ENCODE peak calls at places on chromosomes 1 and 21, in six cellular contexts. One of them, this sample, is unnamed. For H3K9me3, the result is how much of the 10 kb centered on the place peaks cover.

GRCh38 chr1:69613414-69613813 is 45.7 kb downstream of the LRRC7 start:
- DNase-seq in uterus: no peak
- DNase-seq in IMR-90: no peak
- DNase-seq in OCI-LY7: no peak
- DNase-seq in Panc1: no peak
- DNase-seq in A673: no peak
- DNase-seq in this sample: no peak

GRCh38 chr21:31268090-31268489 is 76.0 kb downstream of the TIAM1 start:
- DNase-seq in IMR-90: no peak
- DNase-seq in uterus: no peak
- DNase-seq in OCI-LY7: no peak
- DNase-seq in Panc1: no peak
- DNase-seq in A673: no peak
- DNase-seq in this sample: no peak

GRCh38 chr1:99004270-99005141 is at the start of gene PLPPR5:
- DNase-seq in uterus: no peak
- DNase-seq in A673: peak
- DNase-seq in Panc1: no peak
- DNase-seq in IMR-90: peak
- DNase-seq in OCI-LY7: no peak
- DNase-seq in this sample: peak

GRCh38 chr1:243394610-243395490 is 139.0 kb downstream of the SDCCAG8 start:
- DNase-seq in uterus: no peak
- DNase-seq in OCI-LY7: no peak
- DNase-seq in A673: no peak
- DNase-seq in IMR-90: no peak
- DNase-seq in Panc1: no peak
- DNase-seq in this sample: no peak

GRCh38 chr21:36396314-36396713 is 11.1 kb downstream of the CHAF1B start:
- DNase-seq in IMR-90: no peak
- DNase-seq in OCI-LY7: no peak
- DNase-seq in uterus: no peak
- DNase-seq in Panc1: no peak
- DNase-seq in A673: no peak
- DNase-seq in this sample: no peak

GRCh38 chr1:46131727-46132528 is 501 bp downstream of the PIK3R3 start:
- DNase-seq in OCI-LY7: peak
- DNase-seq in IMR-90: peak
- DNase-seq in Panc1: no peak
- DNase-seq in uterus: no peak
- DNase-seq in A673: peak
- DNase-seq in this sample: peak

GRCh38 chr1:84967666-84968065 is 29.2 kb downstream of the MCOLN2 start:
- DNase-seq in IMR-90: no peak
- DNase-seq in Panc1: no peak
- DNase-seq in uterus: no peak
- DNase-seq in A673: no peak
- DNase-seq in OCI-LY7: no peak
- DNase-seq in this sample: no peak

GRCh38 chr1:193338194-193338593 is 151.8 kb upstream of the B3GALT2 start:
- DNase-seq in Panc1: no peak
- DNase-seq in OCI-LY7: no peak
- DNase-seq in A673: no peak
- DNase-seq in IMR-90: peak
- DNase-seq in uterus: no peak
- DNase-seq in this sample: no peak

GRCh38 chr1:184854456-184855180 is 100.0 kb upstream of the EDEM3 start:
- DNase-seq in IMR-90: peak
- DNase-seq in OCI-LY7: no peak
- DNase-seq in uterus: no peak
- DNase-seq in Panc1: no peak
- DNase-seq in A673: no peak
- DNase-seq in this sample: no peak

GRCh38 chr1:169288011-169288414 is 79.6 kb downstream of the NME7 start:
- DNase-seq in OCI-LY7: no peak
- DNase-seq in IMR-90: peak
- DNase-seq in Panc1: no peak
- DNase-seq in A673: peak
- DNase-seq in uterus: no peak
- DNase-seq in this sample: no peak

GRCh38 chr21:32335601-32336575 is 37.2 kb downstream of the MRAP start:
- DNase-seq in OCI-LY7: no peak
- DNase-seq in uterus: no peak
- DNase-seq in A673: no peak
- DNase-seq in IMR-90: peak
- DNase-seq in Panc1: no peak
- DNase-seq in this sample: no peak

GRCh38 chr1:32892368-32893197 is 6.3 kb downstream of the HPCA start:
- DNase-seq in uterus: no peak
- DNase-seq in A673: peak
- DNase-seq in OCI-LY7: peak
- DNase-seq in Panc1: no peak
- DNase-seq in IMR-90: no peak
- DNase-seq in this sample: no peak

GRCh38 chr1:222306512-222306911 is 241.4 kb downstream of the HHIPL2 start:
- DNase-seq in uterus: no peak
- DNase-seq in A673: no peak
- DNase-seq in Panc1: no peak
- DNase-seq in IMR-90: no peak
- DNase-seq in OCI-LY7: no peak
- DNase-seq in this sample: no peak

GRCh38 chr1:222301653-222302052 is 246.3 kb downstream of the HHIPL2 start:
- DNase-seq in IMR-90: peak
- DNase-seq in Panc1: no peak
- DNase-seq in OCI-LY7: no peak
- DNase-seq in A673: no peak
- DNase-seq in uterus: no peak
- DNase-seq in this sample: no peak

GRCh38 chr1:222306011-222306410 is 241.9 kb downstream of the HHIPL2 start:
- DNase-seq in A673: no peak
- DNase-seq in uterus: no peak
- DNase-seq in Panc1: no peak
- DNase-seq in OCI-LY7: no peak
- DNase-seq in IMR-90: no peak
- DNase-seq in this sample: no peak

GRCh38 chr1:222310830-222311229 is 237.1 kb downstream of the HHIPL2 start:
- DNase-seq in IMR-90: no peak
- DNase-seq in Panc1: no peak
- DNase-seq in OCI-LY7: no peak
- DNase-seq in uterus: no peak
- DNase-seq in A673: no peak
- DNase-seq in this sample: no peak

DNA sequence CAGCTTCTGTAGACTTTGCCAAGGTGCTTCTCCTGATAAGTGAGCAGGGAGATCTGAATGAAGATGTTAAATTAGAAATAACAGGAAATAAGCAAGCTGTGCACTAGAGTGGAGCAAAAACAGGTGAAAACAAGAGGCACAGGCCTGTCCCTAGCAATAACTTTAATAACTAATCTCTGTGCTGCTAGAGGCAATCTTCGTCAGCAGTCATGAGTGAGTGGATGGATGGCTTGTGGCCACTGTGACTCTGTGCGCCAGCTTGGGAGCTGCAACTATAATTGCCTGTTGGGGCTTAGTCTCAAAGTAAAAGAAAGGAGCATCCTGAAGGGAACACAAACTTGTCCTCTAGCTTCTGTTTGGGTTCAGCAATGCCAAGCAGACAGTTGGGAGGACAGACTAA is 240.3 kb downstream of the HHIPL2 start:
- DNase-seq in A673: no peak
- DNase-seq in Panc1: no peak
- DNase-seq in IMR-90: no peak
- DNase-seq in OCI-LY7: no peak
- DNase-seq in uterus: no peak
- DNase-seq in this sample: no peak
- TF ChIP-seq CTCF in A673: no peak
- TF ChIP-seq CTCF in Panc1: no peak
- TF ChIP-seq CTCF in IMR-90: no peak
- TF ChIP-seq CTCF in OCI-LY7: no peak
- TF ChIP-seq CTCF in uterus: no peak
- TF ChIP-seq CTCF in this sample: no peak

GRCh38 chr1:47828965-47829364 is 168.2 kb downstream of the TRABD2B start:
- DNase-seq in uterus: no peak
- DNase-seq in OCI-LY7: no peak
- DNase-seq in Panc1: no peak
- DNase-seq in IMR-90: no peak
- DNase-seq in A673: no peak
- DNase-seq in this sample: no peak
- H3K27ac ChIP-seq in uterus: no peak
- H3K27ac ChIP-seq in OCI-LY7: no peak
- H3K27ac ChIP-seq in Panc1: no peak
- H3K27ac ChIP-seq in IMR-90: no peak
- H3K27ac ChIP-seq in A673: no peak
- H3K27ac ChIP-seq in this sample: no peak

DNA sequence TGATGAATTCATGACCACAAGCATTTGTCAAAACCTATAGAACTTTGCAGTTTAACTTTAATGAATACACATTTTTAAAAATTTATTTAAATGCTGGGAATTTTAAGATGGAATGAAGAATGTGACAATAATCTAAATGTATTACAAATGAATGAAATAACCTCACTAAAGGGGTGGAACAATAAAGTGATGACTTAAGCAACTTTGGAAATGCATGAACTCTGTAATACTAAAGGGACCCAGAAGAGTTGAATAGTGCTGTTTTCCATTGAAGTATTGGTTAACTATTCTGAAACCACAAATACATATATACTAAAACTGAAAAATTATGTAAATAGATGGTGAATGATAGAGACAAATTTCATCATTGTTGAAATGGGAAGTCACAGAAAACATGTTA is 1395.1 kb downstream of the NCAM2 start:
- DNase-seq in Panc1: no peak
- DNase-seq in uterus: no peak
- DNase-seq in IMR-90: no peak
- DNase-seq in A673: no peak
- DNase-seq in OCI-LY7: no peak
- DNase-seq in this sample: no peak
- H3K9me3 ChIP-seq in Panc1: under half
- H3K9me3 ChIP-seq in uterus: under half
- H3K9me3 ChIP-seq in IMR-90: under half
- H3K9me3 ChIP-seq in A673: under half
- H3K9me3 ChIP-seq in OCI-LY7: under half
- H3K9me3 ChIP-seq in this sample: under half

DNA sequence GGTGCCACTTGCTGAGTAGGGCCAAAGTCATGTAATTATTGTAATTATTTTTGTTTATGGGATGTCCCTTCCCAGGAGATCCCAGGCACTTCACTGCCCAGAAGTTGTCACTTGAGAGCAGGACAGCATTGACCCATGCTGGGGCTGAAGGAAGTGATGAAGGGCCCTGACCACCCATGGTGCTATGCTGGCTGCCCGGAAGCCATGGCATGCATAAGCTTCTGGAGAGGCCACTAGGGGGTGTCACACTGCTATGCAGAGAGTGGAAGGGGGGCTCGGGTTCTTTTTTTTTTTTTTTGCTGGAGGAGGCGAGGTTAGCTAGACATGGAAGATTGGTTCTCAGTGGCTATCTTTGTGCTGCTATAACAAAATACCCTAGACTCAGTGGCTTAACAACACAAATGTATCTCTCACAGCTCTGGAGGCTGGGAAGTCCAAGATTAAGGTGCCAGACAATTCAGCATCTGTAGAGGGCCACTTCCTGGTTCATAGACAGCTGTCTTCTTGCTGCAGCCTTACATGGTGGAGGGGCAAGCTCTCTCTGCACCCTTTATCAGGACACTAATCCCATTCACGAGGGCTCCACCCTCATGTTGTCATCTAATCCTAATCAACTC is 84.9 kb downstream of the CNIH3 start:
- DNase-seq in OCI-LY7: peak
- DNase-seq in IMR-90: peak
- DNase-seq in uterus: no peak
- DNase-seq in A673: peak
- DNase-seq in Panc1: no peak
- DNase-seq in this sample: no peak
- TF ChIP-seq CTCF in OCI-LY7: peak
- TF ChIP-seq CTCF in IMR-90: peak
- TF ChIP-seq CTCF in uterus: no peak
- TF ChIP-seq CTCF in A673: peak
- TF ChIP-seq CTCF in Panc1: peak
- TF ChIP-seq CTCF in this sample: no peak

This sample was measured in CD4-positive, alpha-beta T cell.